ENCODE peak calls at places on chromosomes 16 and 17, in six cellular contexts. L is uterus, U is Peyer's patch, Q is heart right ventricle, T is sigmoid colon, Z is cardiac muscle cell. J is an unnamed sample.

GRCh38 chr17:8128125-8128784 is 4.3 kb upstream of the HES7 start:
- DNase-seq in L (no peak), U (no peak), Q (no peak), T (no peak), Z (no peak), J (no peak)

GRCh38 chr16:16018705-16019104 is 69.3 kb downstream of the ABCC1 start:
- DNase-seq in L (no peak), U (no peak), Q (no peak), T (no peak), Z (no peak), J (no peak)

GRCh38 chr16:75273054-75273925 is 21.9 kb upstream of the BCAR1 start:
- DNase-seq in L (no peak), U (no peak), Q (no peak), T (no peak), Z (no peak), J (no peak)

GRCh38 chr17:31272236-31272635 is 24.8 kb downstream of the OMG start:
- DNase-seq in L (no peak), U (no peak), Q (no peak), T (no peak), Z (no peak), J (no peak)

GRCh38 chr16:7013990-7014389 is 318.7 kb upstream of the RBFOX1 start:
- DNase-seq in L (no peak), U (no peak), Q (no peak), T (no peak), Z (peak; percentile 1), J (no peak)

GRCh38 chr16:80028581-80029380 is 428.2 kb upstream of the MAF start:
- DNase-seq in L (no peak), U (no peak), Q (no peak), T (no peak), Z (no peak), J (no peak)

GRCh38 chr17:9271989-9272388 is 250.7 kb downstream of the NTN1 start:
- DNase-seq in L (no peak), U (no peak), Q (no peak), T (no peak), Z (no peak), J (peak; percentile 42)

GRCh38 chr17:49555495-49556018 is 20.1 kb upstream of the NXPH3 start:
- DNase-seq in L (no peak), U (no peak), Q (no peak), T (no peak), Z (no peak), J (no peak)

GRCh38 chr17:9473716-9474115 is 101.9 kb downstream of the STX8 start:
- DNase-seq in L (no peak), U (no peak), Q (no peak), T (no peak), Z (peak; percentile 30), J (no peak)

GRCh38 chr16:77723108-77723514 is 797 bp downstream of the NUDT7 start:
- DNase-seq in L (peak; percentile 18), U (no peak), Q (peak; percentile 22), T (peak; percentile 65), Z (peak; percentile 66), J (peak; percentile 13)

GRCh38 chr17:35578929-35579448 is 618 bp upstream of the PEX12 start:
- DNase-seq in L (no peak), U (no peak), Q (no peak), T (no peak), Z (no peak), J (no peak)

GRCh38 chr16:16059895-16060590 is 110.6 kb downstream of the ABCC1 start:
- DNase-seq in L (no peak), U (no peak), Q (no peak), T (no peak), Z (no peak), J (no peak)

GRCh38 chr17:38564869-38565268 is 40.9 kb downstream of the SRCIN1 start:
- DNase-seq in L (no peak), U (no peak), Q (no peak), T (no peak), Z (no peak), J (peak; percentile 69)

GRCh38 chr17:1398900-1399299 is 1.1 kb downstream of the YWHAE start:
- DNase-seq in L (no peak), U (peak; percentile 29), Q (no peak), T (no peak), Z (peak; percentile 40), J (peak; percentile 48)

GRCh38 chr16:21980032-21980431 is 20.9 kb downstream of the PDZD9 start:
- DNase-seq in L (no peak), U (no peak), Q (no peak), T (no peak), Z (no peak), J (no peak)

GRCh38 chr17:44222112-44222869 is 2.8 kb upstream of the UBTF start:
- DNase-seq in L (peak; percentile 81), U (peak; percentile 84), Q (peak; percentile 86), T (peak; percentile 95), Z (peak; percentile 87), J (peak; percentile 78)

GRCh38 chr17:29138991-29139682 is 41.1 kb downstream of the MYO18A start:
- DNase-seq in L (peak; percentile 56), U (peak; percentile 78), Q (peak; percentile 52), T (no peak), Z (no peak), J (peak; percentile 49)

GRCh38 chr17:35313875-35314409 is 59.5 kb downstream of the SLFN11 start:
- DNase-seq in L (peak; percentile 26), U (no peak), Q (peak; percentile 70), T (no peak), Z (no peak), J (no peak)

GRCh38 chr16:66636199-66636598 is 31.7 kb downstream of the CMTM3 start:
- DNase-seq in L (no peak), U (no peak), Q (no peak), T (no peak), Z (no peak), J (no peak)

GRCh38 chr16:66640724-66641314 is 36.3 kb downstream of the CMTM3 start:
- DNase-seq in L (no peak), U (no peak), Q (no peak), T (no peak), Z (no peak), J (no peak)

GRCh38 chr16:66639091-66639885 is 34.8 kb downstream of the CMTM3 start:
- DNase-seq in L (no peak), U (no peak), Q (no peak), T (no peak), Z (peak; percentile 53), J (no peak)

GRCh38 chr16:66635406-66635805 is 30.9 kb downstream of the CMTM3 start:
- DNase-seq in L (no peak), U (no peak), Q (no peak), T (no peak), Z (no peak), J (no peak)

DNA sequence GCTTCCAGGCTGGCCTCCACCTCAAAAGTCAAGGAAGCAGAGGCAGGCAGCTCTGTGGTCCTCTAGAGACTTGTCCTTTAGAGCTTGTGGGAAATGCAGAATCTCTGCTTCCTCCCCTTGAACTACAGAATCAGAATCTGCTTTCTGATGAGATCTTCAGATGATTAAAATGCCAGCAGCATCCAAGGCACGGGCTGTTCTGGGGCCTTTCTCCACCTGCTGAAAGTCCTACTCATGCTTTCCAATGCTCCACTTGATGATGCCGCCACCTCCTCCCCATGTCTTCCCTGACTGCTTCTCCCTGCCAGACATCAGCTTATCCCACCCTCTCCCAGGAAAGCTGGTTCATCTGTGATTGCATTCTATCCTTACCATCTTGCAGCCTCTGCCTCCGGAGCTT is 33.3 kb downstream of the CMTM3 start:
- DNase-seq in L (no peak), U (no peak), Q (no peak), T (no peak), Z (no peak), J (no peak)
- H3K27ac ChIP-seq in L (no peak overlapping the region), U (no peak overlapping the region), Q (no peak overlapping the region), T (no peak overlapping the region), Z (no peak overlapping the region), J (no peak overlapping the region)

GRCh38 chr16:3143598-3144330 is 8.9 kb downstream of the ZNF213 start:
- DNase-seq in L (no peak), U (no peak), Q (peak; percentile 68), T (no peak), Z (no peak), J (peak; percentile 98)

GRCh38 chr16:3141781-3142311 is 7.0 kb downstream of the ZNF213 start:
- DNase-seq in L (no peak), U (no peak), Q (no peak), T (no peak), Z (no peak), J (no peak)

GRCh38 chr16:3143189-3143588 is 8.4 kb downstream of the ZNF213 start:
- DNase-seq in L (no peak), U (no peak), Q (no peak), T (no peak), Z (no peak), J (no peak)

GRCh38 chr16:3142770-3143169 is 7.9 kb downstream of the ZNF213 start:
- DNase-seq in L (no peak), U (no peak), Q (no peak), T (no peak), Z (no peak), J (no peak)

DNA sequence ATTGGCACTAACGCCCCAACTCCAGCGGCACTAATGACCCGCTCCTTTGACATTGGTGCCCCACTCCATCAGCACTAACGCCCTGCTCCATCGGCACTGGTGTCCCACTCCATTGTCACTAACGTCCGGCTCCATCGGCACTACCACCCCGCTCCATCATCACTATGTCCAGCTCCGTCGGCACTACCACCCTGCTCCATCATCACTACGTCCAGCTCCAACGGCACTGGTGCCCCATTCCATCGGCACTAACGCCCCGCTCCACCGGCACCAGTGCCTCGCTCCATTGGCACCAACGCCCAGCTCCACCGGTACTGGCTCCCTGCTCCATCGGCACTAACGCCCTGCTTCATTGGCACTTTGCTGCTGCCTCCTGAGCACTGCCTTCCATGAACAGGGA is 7.5 kb downstream of the ZNF213 start:
- DNase-seq in L (no peak), U (no peak), Q (no peak), T (no peak), Z (no peak), J (no peak)
- H3K27ac ChIP-seq in L (no peak overlapping the region), U (no peak overlapping the region), Q (peak overlapping the region; percentile 94), T (no peak overlapping the region), Z (no peak overlapping the region), J (no peak overlapping the region)

GRCh38 chr17:2962236-2962635 is 101.2 kb downstream of the OR1D5 start:
- DNase-seq in L (no peak), U (no peak), Q (no peak), T (no peak), Z (no peak), J (no peak)
- H3K27ac ChIP-seq in L (no peak overlapping the region), U (no peak overlapping the region), Q (no peak overlapping the region), T (no peak overlapping the region), Z (no peak overlapping the region), J (no peak overlapping the region)

GRCh38 chr17:72518810-72519597 is 398.2 kb downstream of the SOX9 start:
- DNase-seq in L (no peak), U (no peak), Q (no peak), T (no peak), Z (no peak), J (no peak)
- H3K27ac ChIP-seq in L (no peak overlapping the region), U (no peak overlapping the region), Q (no peak overlapping the region), T (no peak overlapping the region), Z (no peak overlapping the region), J (peak overlapping the region; percentile 69)